ENCODE peak calls at places on chromosomes 2 and 18, in four cellular contexts. One of them, this sample, is unnamed.

GRCh38 chr2:126912201-126912600 is 13.5 kb downstream of the TEX51 start:
- DNase-seq in mesenchymal stem cell: no peak
- DNase-seq in neuronal stem cell: no peak
- DNase-seq in H9: no peak
- DNase-seq in this sample: no peak

GRCh38 chr2:36530178-36530982 is 67.6 kb downstream of the FEZ2 start:
- DNase-seq in neuronal stem cell: no peak
- DNase-seq in H9: no peak
- DNase-seq in mesenchymal stem cell: peak
- DNase-seq in this sample: no peak

GRCh38 chr2:8285081-8285480 is 396.8 kb upstream of the ID2 start:
- DNase-seq in mesenchymal stem cell: peak
- DNase-seq in neuronal stem cell: no peak
- DNase-seq in H9: peak
- DNase-seq in this sample: peak

GRCh38 chr18:67731853-67732252 is 215.3 kb upstream of the DSEL start:
- DNase-seq in H9: no peak
- DNase-seq in neuronal stem cell: no peak
- DNase-seq in mesenchymal stem cell: peak
- DNase-seq in this sample: no peak

GRCh38 chr18:70422061-70422965 is 133.5 kb downstream of the SOCS6 start:
- DNase-seq in mesenchymal stem cell: peak
- DNase-seq in neuronal stem cell: no peak
- DNase-seq in H9: no peak
- DNase-seq in this sample: peak

GRCh38 chr18:8938817-8939216 is 163.7 kb upstream of the NDUFV2 start:
- DNase-seq in mesenchymal stem cell: no peak
- DNase-seq in H9: no peak
- DNase-seq in neuronal stem cell: no peak
- DNase-seq in this sample: peak

GRCh38 chr18:57433492-57434176 is 1.5 kb upstream of the ONECUT2 start:
- DNase-seq in mesenchymal stem cell: no peak
- DNase-seq in neuronal stem cell: peak
- DNase-seq in H9: no peak
- DNase-seq in this sample: peak

GRCh38 chr18:32271649-32272324 is 81.9 kb downstream of the MEP1B start:
- DNase-seq in mesenchymal stem cell: peak
- DNase-seq in neuronal stem cell: no peak
- DNase-seq in H9: no peak
- DNase-seq in this sample: peak

GRCh38 chr18:57427429-57428181 is 7.6 kb upstream of the ONECUT2 start:
- DNase-seq in H9: peak
- DNase-seq in neuronal stem cell: peak
- DNase-seq in mesenchymal stem cell: no peak
- DNase-seq in this sample: peak

GRCh38 chr2:219398721-219399333 is 11.1 kb upstream of the DNPEP start:
- DNase-seq in mesenchymal stem cell: peak
- DNase-seq in H9: no peak
- DNase-seq in neuronal stem cell: no peak
- DNase-seq in this sample: no peak

GRCh38 chr2:232410238-232410900 is 3.7 kb downstream of the ALPG start:
- DNase-seq in H9: no peak
- DNase-seq in mesenchymal stem cell: no peak
- DNase-seq in neuronal stem cell: no peak
- DNase-seq in this sample: no peak

GRCh38 chr2:100786985-100787384 is 33.0 kb upstream of the NPAS2 start:
- DNase-seq in H9: no peak
- DNase-seq in neuronal stem cell: no peak
- DNase-seq in mesenchymal stem cell: no peak
- DNase-seq in this sample: no peak
- H2AK5ac ChIP-seq in H9: no peak
- H2AK5ac ChIP-seq in neuronal stem cell: no peak
- H2AK5ac ChIP-seq in mesenchymal stem cell: peak
- H2AK5ac ChIP-seq in this sample: no peak

GRCh38 chr2:230614040-230614439 is 98.6 kb upstream of the CAB39 start:
- DNase-seq in neuronal stem cell: no peak
- DNase-seq in mesenchymal stem cell: no peak
- DNase-seq in H9: no peak
- DNase-seq in this sample: no peak
- H2AK5ac ChIP-seq in neuronal stem cell: no peak
- H2AK5ac ChIP-seq in mesenchymal stem cell: peak
- H2AK5ac ChIP-seq in H9: no peak
- H2AK5ac ChIP-seq in this sample: no peak

GRCh38 chr2:16221461-16222010 is 281.2 kb downstream of the MYCN start:
- DNase-seq in mesenchymal stem cell: no peak
- DNase-seq in neuronal stem cell: no peak
- DNase-seq in H9: no peak
- DNase-seq in this sample: no peak
- H2AK5ac ChIP-seq in mesenchymal stem cell: no peak
- H2AK5ac ChIP-seq in neuronal stem cell: peak
- H2AK5ac ChIP-seq in H9: no peak
- H2AK5ac ChIP-seq in this sample: no peak

DNA sequence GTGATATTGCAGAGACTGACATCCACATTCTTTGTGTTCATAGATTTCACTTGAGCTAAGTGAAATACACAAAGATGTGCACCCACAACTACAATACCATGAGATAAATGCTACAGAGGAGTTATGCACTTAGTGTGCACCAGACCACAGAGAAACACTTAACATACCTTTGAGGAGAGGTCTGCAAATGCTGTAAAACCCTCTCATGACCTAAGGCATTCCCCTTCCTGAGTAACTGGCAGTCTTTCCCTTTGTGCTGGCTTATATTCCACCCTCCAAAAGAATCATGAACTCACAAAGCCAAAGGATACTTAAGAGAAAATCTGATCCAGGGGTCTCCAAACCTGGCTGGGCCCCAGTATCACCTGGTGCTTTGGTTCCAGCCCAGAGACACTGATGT is 16.2 kb downstream of the NXPH2 start:
- DNase-seq in neuronal stem cell: no peak
- DNase-seq in mesenchymal stem cell: no peak
- DNase-seq in H9: no peak
- DNase-seq in this sample: no peak
- H2AK5ac ChIP-seq in neuronal stem cell: no peak
- H2AK5ac ChIP-seq in mesenchymal stem cell: no peak
- H2AK5ac ChIP-seq in H9: no peak
- H2AK5ac ChIP-seq in this sample: no peak

DNA sequence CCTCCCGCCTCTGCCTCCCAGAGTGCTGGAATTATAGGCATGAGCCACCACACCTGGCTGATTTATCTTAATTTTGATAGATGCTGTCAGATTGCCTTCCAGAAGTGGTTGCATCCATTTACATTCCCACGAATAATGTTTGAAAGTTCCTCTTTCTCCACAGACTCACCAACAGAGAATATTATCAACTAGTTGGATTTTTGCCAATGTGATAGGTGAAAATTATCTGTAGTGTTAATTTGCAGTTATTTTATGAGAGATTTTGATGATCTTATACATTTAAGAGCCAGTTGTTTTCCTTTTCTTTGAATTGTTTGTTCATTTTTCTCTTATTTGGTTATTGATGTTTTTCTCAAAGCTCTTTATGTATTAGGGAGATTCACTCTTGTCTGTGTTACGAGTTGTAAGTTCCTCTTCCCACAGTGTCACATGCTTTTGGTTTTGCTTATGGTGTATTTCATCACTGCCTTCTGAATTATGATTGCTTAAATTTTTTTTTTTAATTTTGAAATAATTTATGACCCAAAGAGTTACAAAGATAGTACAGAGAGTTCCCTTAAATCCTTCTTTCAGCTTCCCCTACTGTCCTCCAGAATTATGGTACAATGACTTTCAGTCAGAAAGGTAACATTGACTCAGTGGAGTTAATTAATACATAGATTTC is 20.7 kb upstream of the NT5DC4 start:
- DNase-seq in H9: no peak
- DNase-seq in mesenchymal stem cell: no peak
- DNase-seq in neuronal stem cell: no peak
- DNase-seq in this sample: no peak
- H2AK5ac ChIP-seq in H9: no peak
- H2AK5ac ChIP-seq in mesenchymal stem cell: no peak
- H2AK5ac ChIP-seq in neuronal stem cell: no peak
- H2AK5ac ChIP-seq in this sample: no peak

GRCh38 chr2:172965433-172965832 is 110.2 kb upstream of the MAP3K20 start:
- DNase-seq in mesenchymal stem cell: no peak
- DNase-seq in H9: no peak
- DNase-seq in neuronal stem cell: no peak
- DNase-seq in this sample: no peak
- H2AK5ac ChIP-seq in mesenchymal stem cell: no peak
- H2AK5ac ChIP-seq in H9: no peak
- H2AK5ac ChIP-seq in neuronal stem cell: no peak
- H2AK5ac ChIP-seq in this sample: no peak

DNA sequence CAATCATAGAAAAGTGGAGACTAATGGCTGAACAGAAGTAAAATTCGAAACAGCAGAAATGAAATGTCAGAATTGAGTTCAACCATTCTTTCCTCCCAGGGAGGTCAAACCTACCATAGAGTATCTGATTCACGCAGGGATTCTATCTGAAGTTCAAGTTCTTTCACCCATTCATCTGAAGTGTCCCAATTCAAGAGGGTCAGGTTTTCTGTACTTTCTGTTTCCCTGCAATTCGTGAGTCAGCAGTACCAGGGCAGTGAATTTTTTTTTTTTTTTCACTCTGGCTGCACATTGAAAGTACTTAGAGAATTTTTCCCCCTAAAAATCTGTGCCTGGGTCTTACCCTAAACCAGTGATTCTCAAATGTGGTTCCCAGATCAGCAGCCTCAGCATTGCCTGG is 40.9 kb upstream of the CCDC88A start:
- DNase-seq in mesenchymal stem cell: peak
- DNase-seq in neuronal stem cell: no peak
- DNase-seq in H9: no peak
- DNase-seq in this sample: no peak
- H2AK5ac ChIP-seq in mesenchymal stem cell: no peak
- H2AK5ac ChIP-seq in neuronal stem cell: no peak
- H2AK5ac ChIP-seq in H9: no peak
- H2AK5ac ChIP-seq in this sample: no peak

GRCh38 chr18:58447342-58448190 is 181.3 kb downstream of the ALPK2 start:
- DNase-seq in mesenchymal stem cell: peak
- DNase-seq in neuronal stem cell: peak
- DNase-seq in H9: no peak
- DNase-seq in this sample: peak
- H2AK5ac ChIP-seq in mesenchymal stem cell: no peak
- H2AK5ac ChIP-seq in neuronal stem cell: no peak
- H2AK5ac ChIP-seq in H9: no peak
- H2AK5ac ChIP-seq in this sample: no peak